ENCODE peak calls at places on chromosomes 5 and 9, in four cellular contexts. B is heart left ventricle, Z is right atrium auricular region, L is left lung. N is an unnamed sample.
A peak's percentile ranks its signal among the peaks of the same experiment; 100 is the strongest.

GRCh38 chr5:56908942-56909293 is 478 bp upstream of the SETD9 start:
- DNase-seq in B (no peak), L (peak; percentile 93), Z (peak; percentile 76), N (no peak)

GRCh38 chr5:150155258-150156032 is at the start of gene PDGFRB:
- DNase-seq in Z (peak; percentile 92), L (no peak), B (peak; percentile 91), N (peak; percentile 97)

GRCh38 chr5:36948041-36948440 is 71.5 kb downstream of the NIPBL start:
- DNase-seq in B (no peak), L (no peak), Z (no peak), N (no peak)

GRCh38 chr9:134297082-134297415 is 29.2 kb upstream of the RXRA start:
- DNase-seq in Z (no peak), L (peak; percentile 35), B (peak; percentile 36), N (no peak)

GRCh38 chr5:178794433-178794832 is 64.0 kb upstream of the ZNF354A start:
- DNase-seq in Z (no peak), L (no peak), B (no peak), N (no peak)

GRCh38 chr5:151040211-151040747 is 19.9 kb downstream of the GPX3 start:
- DNase-seq in B (peak; percentile 20), L (no peak), Z (no peak), N (no peak)

GRCh38 chr5:164336906-164337305 is 831.5 kb downstream of the MAT2B start:
- DNase-seq in B (no peak), Z (no peak), L (no peak), N (no peak)

GRCh38 chr5:171158581-171158980 is 150.5 kb upstream of the TLX3 start:
- DNase-seq in B (no peak), Z (no peak), L (no peak), N (no peak)

GRCh38 chr5:57009811-57010210 is 57.9 kb upstream of the MIER3 start:
- DNase-seq in B (no peak), L (no peak), Z (no peak), N (no peak)

GRCh38 chr9:130128251-130128650 is 44.0 kb upstream of the NCS1 start:
- DNase-seq in B (no peak), L (no peak), Z (no peak), N (no peak)

GRCh38 chr5:137147346-137147745 is 351.8 kb downstream of the SPOCK1 start:
- DNase-seq in B (no peak), Z (no peak), L (no peak), N (no peak)

GRCh38 chr9:118059520-118060278 is 355.5 kb downstream of the TLR4 start:
- DNase-seq in Z (no peak), B (no peak), L (no peak), N (no peak)

GRCh38 chr9:133207021-133207531 is 2.0 kb downstream of the OBP2B start:
- DNase-seq in B (no peak), Z (no peak), L (peak; percentile 41), N (no peak)

GRCh38 chr5:135238622-135239460 is 160.2 kb downstream of the MACROH2A1 start:
- DNase-seq in L (no peak), Z (peak; percentile 16), B (no peak), N (no peak)

GRCh38 chr9:33778700-33779351 is 16.5 kb upstream of the PRSS3 start:
- DNase-seq in L (no peak), Z (no peak), B (no peak), N (no peak)

GRCh38 chr9:116422119-116422979 is 264.8 kb upstream of the TRIM32 start:
- DNase-seq in L (no peak), Z (no peak), B (no peak), N (no peak)

GRCh38 chr9:126612329-126612812 is 1.4 kb upstream of the LMX1B start:
- DNase-seq in L (peak; percentile 72), Z (no peak), B (no peak), N (no peak)

GRCh38 chr9:127853312-127854168 is 918 bp downstream of the ENG start:
- DNase-seq in L (no peak), B (no peak), Z (no peak), N (no peak)

GRCh38 chr9:21002040-21002439 is 29.4 kb downstream of the HACD4 start:
- DNase-seq in Z (no peak), B (no peak), L (no peak), N (no peak)

GRCh38 chr5:139711852-139712171 is 63.7 kb downstream of the CXXC5 start:
- DNase-seq in L (peak; percentile 80), Z (no peak), B (no peak), N (no peak)

GRCh38 chr5:60883229-60883628 is 39.2 kb upstream of the ELOVL7 start:
- DNase-seq in Z (no peak), L (no peak), B (no peak), N (no peak)

GRCh38 chr5:39072915-39073758 is 1.1 kb downstream of the RICTOR start:
- DNase-seq in B (no peak), Z (no peak), L (peak; percentile 72), N (no peak)

GRCh38 chr9:87140142-87140541 is 192.8 kb upstream of the GAS1 start:
- DNase-seq in Z (no peak), L (no peak), B (no peak), N (no peak)
- H3K27ac ChIP-seq in Z (no peak overlapping the region), L (no peak overlapping the region), B (no peak overlapping the region), N (no peak overlapping the region)

GRCh38 chr5:127551410-127552041 is 34.1 kb downstream of the PRRC1 start:
- DNase-seq in L (peak; percentile 8), B (no peak), Z (no peak), N (no peak)

GRCh38 chr5:127550652-127551409 is 33.4 kb downstream of the PRRC1 start:
- DNase-seq in L (no peak), B (no peak), Z (no peak), N (no peak)

GRCh38 chr5:127549551-127549950 is 32.1 kb downstream of the PRRC1 start:
- DNase-seq in Z (no peak), L (no peak), B (no peak), N (no peak)
- H3K36me3 ChIP-seq in Z (peaks cover 37% of the 10 kb centered on the region), L (no peaks in the 10 kb centered on the region), B (peaks cover 15% of the 10 kb centered on the region), N (peaks cover 20% of the 10 kb centered on the region)

GRCh38 chr5:124922255-124922975 is 176.0 kb upstream of the ZNF608 start:
- DNase-seq in B (no peak), Z (no peak), L (no peak), N (no peak)
- H3K4me3 ChIP-seq in B (no peak overlapping the region), Z (no peak overlapping the region), L (no peak overlapping the region), N (no peak overlapping the region)

DNA sequence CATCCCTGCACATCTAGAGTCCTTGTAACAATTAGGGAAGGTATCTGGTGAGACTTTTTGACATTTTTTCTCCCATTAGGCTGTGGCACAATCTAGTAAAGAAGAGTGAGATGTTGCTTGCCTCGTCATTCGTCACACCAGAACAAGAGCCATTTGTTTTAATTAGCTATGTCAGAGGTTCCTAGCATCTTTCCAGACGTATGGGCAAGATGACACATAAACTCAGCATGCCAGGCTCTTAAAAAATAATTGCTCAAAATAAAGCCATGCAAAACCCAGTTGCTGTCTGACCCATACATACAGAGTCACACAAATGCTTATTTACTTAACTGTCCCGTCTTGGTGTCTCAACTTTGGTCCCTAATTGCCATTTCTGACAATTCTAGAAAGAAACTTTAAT is 125.9 kb downstream of the TRPM3 start:
- DNase-seq in Z (no peak), L (no peak), B (no peak), N (no peak)
- H3K27ac ChIP-seq in Z (no peak overlapping the region), L (no peak overlapping the region), B (no peak overlapping the region), N (no peak overlapping the region)

GRCh38 chr9:95499101-95499676 is 17.6 kb downstream of the PTCH1 start:
- DNase-seq in L (no peak), Z (no peak), B (no peak), N (no peak)
- H3K36me3 ChIP-seq in L (no peaks in the 10 kb centered on the region), Z (no peaks in the 10 kb centered on the region), B (no peaks in the 10 kb centered on the region), N (no peaks in the 10 kb centered on the region)

GRCh38 chr9:113677057-113677456 is 199.1 kb upstream of the ZNF618 start:
- DNase-seq in L (no peak), Z (no peak), B (no peak), N (no peak)
- H3K4me3 ChIP-seq in L (no peak overlapping the region), Z (no peak overlapping the region), B (no peak overlapping the region), N (no peak overlapping the region)

DNA sequence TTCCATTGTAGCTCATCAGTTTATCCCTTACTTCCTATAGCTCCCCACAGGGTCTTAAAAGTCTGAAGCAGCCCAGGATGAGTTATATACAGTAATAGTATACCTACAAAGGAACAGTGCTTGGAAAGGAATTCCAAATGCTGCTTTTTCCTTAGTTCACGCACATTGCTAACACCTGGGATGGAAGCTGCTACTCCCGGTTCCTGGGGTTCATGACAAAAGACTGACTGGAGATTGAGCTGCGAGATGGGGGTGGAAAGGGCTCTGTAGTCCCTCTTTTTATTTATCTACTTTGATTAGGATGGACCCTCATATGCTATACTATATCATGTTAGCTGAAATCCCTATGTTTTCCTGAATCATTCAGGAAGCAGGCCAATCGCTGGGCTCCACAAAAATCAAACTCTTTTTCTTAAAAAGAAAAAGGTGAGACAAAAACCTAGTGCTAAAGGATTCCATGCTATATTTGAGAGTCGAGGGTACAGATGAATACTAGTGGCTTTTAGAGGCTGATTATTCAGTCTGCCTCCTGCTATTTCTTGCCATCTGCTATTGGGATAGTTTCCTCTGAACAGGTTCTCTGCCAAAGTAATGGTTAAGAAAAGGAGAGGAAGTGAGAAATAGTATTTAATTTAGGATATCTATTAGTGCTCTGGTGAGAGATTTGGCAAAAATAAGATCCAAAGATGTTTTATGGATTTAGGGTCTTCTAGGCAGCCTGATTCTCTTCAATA is 81.2 kb downstream of the MRPS27 start:
- DNase-seq in L (no peak), B (no peak), Z (no peak), N (no peak)
- H3K27ac ChIP-seq in L (no peak overlapping the region), B (no peak overlapping the region), Z (no peak overlapping the region), N (no peak overlapping the region)